ENCODE peak calls at places on chromosomes 6 and 20, in nine cellular contexts. L, X, Y, S, I, A, K, B and D are unnamed samples.
A peak's percentile ranks its signal among the peaks of the same experiment; 100 is the strongest.

GRCh38 chr20:35742741-35743523 is 872 bp upstream of the RBM39 start:
- DNase-seq in L (no peak), X (peak; percentile 46), Y (peak; percentile 32), S (no peak), I (no peak), A (no peak), K (no peak), B (no peak), D (peak; percentile 31)

GRCh38 chr6:108968746-108969316 is 120.6 kb downstream of the ARMC2 start:
- DNase-seq in L (no peak), X (peak; percentile 55), Y (no peak), S (no peak), I (no peak), A (no peak), K (no peak), B (no peak), D (no peak)

GRCh38 chr6:137111296-137112066 is 62.0 kb downstream of the IL22RA2 start:
- DNase-seq in L (no peak), X (no peak), Y (peak; percentile 39), S (no peak), I (no peak), A (no peak), K (no peak), B (no peak), D (no peak)

GRCh38 chr6:901696-902455 is 208.9 kb upstream of the EXOC2 start:
- DNase-seq in L (peak; percentile 45), X (no peak), Y (no peak), S (no peak), I (no peak), A (no peak), K (no peak), B (no peak), D (no peak)

GRCh38 chr20:5316188-5317158 is at the start of gene PROKR2:
- DNase-seq in L (no peak), X (no peak), Y (no peak), S (no peak), I (no peak), A (no peak), K (no peak), B (peak; percentile 35), D (no peak)

GRCh38 chr6:155155787-155156447 is 107.9 kb upstream of the CLDN20 start:
- DNase-seq in L (no peak), X (no peak), Y (no peak), S (no peak), I (no peak), A (no peak), K (no peak), B (no peak), D (no peak)

GRCh38 chr6:105667061-105667460 is 264.2 kb upstream of the PREP start:
- DNase-seq in L (no peak), X (no peak), Y (no peak), S (no peak), I (no peak), A (no peak), K (no peak), B (no peak), D (no peak)

GRCh38 chr6:9025796-9026195 is 590.5 kb upstream of the SLC35B3 start:
- DNase-seq in L (no peak), X (no peak), Y (no peak), S (no peak), I (no peak), A (no peak), K (no peak), B (no peak), D (no peak)

GRCh38 chr6:5866547-5867051 is 140.1 kb downstream of the NRN1 start:
- DNase-seq in L (no peak), X (no peak), Y (peak; percentile 76), S (peak; percentile 65), I (no peak), A (no peak), K (no peak), B (no peak), D (no peak)

GRCh38 chr6:114997813-114998292 is 655.0 kb upstream of the HS3ST5 start:
- DNase-seq in L (no peak), X (no peak), Y (no peak), S (no peak), I (no peak), A (no peak), K (no peak), B (no peak), D (no peak)

GRCh38 chr20:9262653-9263194 is 193.8 kb downstream of the PLCB4 start:
- DNase-seq in L (no peak), X (no peak), Y (no peak), S (no peak), I (no peak), A (no peak), K (no peak), B (no peak), D (no peak)

GRCh38 chr6:82114748-82115147 is 132.8 kb downstream of the IBTK start:
- DNase-seq in L (no peak), X (no peak), Y (no peak), S (no peak), I (no peak), A (no peak), K (no peak), B (no peak), D (no peak)

GRCh38 chr20:46446851-46447250 is 40.4 kb upstream of the ELMO2 start:
- DNase-seq in L (no peak), X (no peak), Y (no peak), S (no peak), I (no peak), A (no peak), K (no peak), B (no peak), D (no peak)

GRCh38 chr6:106474476-106474875 is 114.0 kb downstream of the CRYBG1 start:
- DNase-seq in L (no peak), X (no peak), Y (peak; percentile 62), S (no peak), I (no peak), A (no peak), K (no peak), B (no peak), D (no peak)

GRCh38 chr6:26051683-26052310 is 35.4 kb upstream of the HFE start:
- DNase-seq in L (no peak), X (no peak), Y (no peak), S (no peak), I (no peak), A (no peak), K (no peak), B (no peak), D (no peak)

GRCh38 chr6:14717307-14717706 is 528.6 kb upstream of the JARID2 start:
- DNase-seq in L (no peak), X (no peak), Y (no peak), S (no peak), I (no peak), A (no peak), K (no peak), B (no peak), D (no peak)

GRCh38 chr6:168711049-168711640 is 270.2 kb downstream of the SMOC2 start:
- DNase-seq in L (no peak), X (no peak), Y (peak; percentile 5), S (peak; percentile 0), I (no peak), A (no peak), K (no peak), B (no peak), D (no peak)

DNA sequence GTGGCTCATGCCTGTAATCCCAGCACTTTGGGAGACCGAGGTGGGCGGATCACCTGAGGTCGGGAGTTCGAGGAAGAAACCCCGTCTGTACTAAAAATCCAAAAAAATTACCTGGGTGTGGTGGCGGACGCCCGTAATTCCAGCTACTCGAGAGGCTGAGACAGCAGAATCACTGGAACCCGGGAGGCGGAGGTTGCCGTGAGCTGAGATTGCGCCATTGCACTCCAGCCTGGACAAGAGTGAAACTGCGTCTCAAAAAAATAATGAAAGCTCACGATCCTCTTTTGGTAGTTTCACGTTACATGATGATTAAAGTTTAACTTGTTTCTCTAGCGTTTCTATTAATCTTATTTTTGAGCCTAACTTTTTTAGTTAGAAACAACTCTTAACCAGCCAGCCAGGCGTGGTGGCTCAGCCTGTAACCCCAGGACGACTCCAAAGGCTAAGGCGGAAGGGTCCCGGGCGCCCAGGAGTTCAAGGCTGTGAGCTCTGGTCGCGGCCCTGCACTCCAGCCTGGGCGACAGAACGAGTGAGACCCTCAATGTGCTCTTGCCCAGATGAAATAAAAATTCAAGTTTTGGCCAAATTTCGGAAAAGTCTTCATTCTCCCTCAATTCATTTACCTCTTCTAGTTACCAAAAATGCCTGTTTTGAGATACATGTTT is 1.2 kb upstream of the WRNIP1 start:
- DNase-seq in L (no peak), X (no peak), Y (no peak), S (no peak), I (no peak), A (peak; percentile 72), K (no peak), B (peak; percentile 34), D (no peak)
- H3K4me3 ChIP-seq in L (no peak overlapping the region), X (no peak overlapping the region), Y (peak overlapping the region; percentile 44), S (peak overlapping the region; percentile 67), I (peak overlapping the region; percentile 94), A (peak overlapping the region; percentile 51), K (peak overlapping the region; percentile 66), B (peak overlapping the region; percentile 66), D (peak overlapping the region; percentile 73)

GRCh38 chr6:117547688-117548621 is 54.4 kb downstream of the GOPC start:
- DNase-seq in L (peak; percentile 51), X (no peak), Y (peak; percentile 47), S (peak; percentile 35), I (no peak), A (peak; percentile 74), K (peak; percentile 23), B (peak; percentile 79), D (peak; percentile 41)
- TF ChIP-seq CTCF in L (peak; percentile 9), X (no peak), Y (no peak), S (peak; percentile 20), I (no peak), A (no peak), K (no peak), B (no peak), D (no peak)

GRCh38 chr20:49566401-49566800 is 1.5 kb downstream of the PTGIS start:
- DNase-seq in L (no peak), X (no peak), Y (no peak), S (no peak), I (no peak), A (no peak), K (no peak), B (no peak), D (no peak)

GRCh38 chr20:49568491-49569151 is 684 bp upstream of the PTGIS start:
- DNase-seq in L (no peak), X (no peak), Y (no peak), S (no peak), I (no peak), A (peak; percentile 67), K (no peak), B (no peak), D (no peak)

GRCh38 chr20:49570161-49570827 is 2.4 kb upstream of the PTGIS start:
- DNase-seq in L (no peak), X (no peak), Y (no peak), S (no peak), I (no peak), A (peak; percentile 26), K (no peak), B (no peak), D (no peak)

GRCh38 chr20:49569403-49570115 is 1.6 kb upstream of the PTGIS start:
- DNase-seq in L (no peak), X (no peak), Y (no peak), S (peak; percentile 26), I (no peak), A (peak; percentile 83), K (no peak), B (no peak), D (no peak)

GRCh38 chr20:49567421-49568256 is at the start of gene PTGIS:
- DNase-seq in L (no peak), X (no peak), Y (no peak), S (no peak), I (no peak), A (peak; percentile 66), K (no peak), B (no peak), D (no peak)
- H3K4me3 ChIP-seq in L (no peak within 1 kb of the TSS), X (no peak within 1 kb of the TSS), Y (peak within 1 kb of the TSS; percentile 54), S (peak within 1 kb of the TSS; percentile 48), I (peak within 1 kb of the TSS; percentile 81), A (peak within 1 kb of the TSS; percentile 47), K (peak within 1 kb of the TSS; percentile 85), B (peak within 1 kb of the TSS; percentile 61), D (peak within 1 kb of the TSS; percentile 54)

GRCh38 chr6:2037230-2037926 is 208.0 kb downstream of the GMDS start:
- DNase-seq in L (no peak), X (no peak), Y (no peak), S (no peak), I (no peak), A (no peak), K (no peak), B (peak; percentile 29), D (no peak)
- TF ChIP-seq CTCF in L (no peak), X (no peak), Y (no peak), S (peak; percentile 37), I (no peak), A (no peak), K (peak; percentile 26), B (no peak), D (peak; percentile 32)